ENCODE peak calls at places on chromosomes 1 and 21, in nine cellular contexts. One of them, this sample, is unnamed.

GRCh38 chr1:7703321-7704213 is 67.5 kb upstream of the VAMP3 start:
- DNase-seq in prostate gland: no peak
- DNase-seq in fibroblast of mammary gland: no peak
- DNase-seq in adrenal gland: no peak
- DNase-seq in upper lobe of right lung: peak
- DNase-seq in heart right ventricle: no peak
- DNase-seq in fibroblast of lung: no peak
- DNase-seq in fibroblast of pulmonary artery: no peak
- DNase-seq in epithelial cell of esophagus: no peak
- DNase-seq in this sample: no peak

GRCh38 chr1:72557446-72558049 is 275.2 kb upstream of the NEGR1 start:
- DNase-seq in fibroblast of pulmonary artery: peak
- DNase-seq in epithelial cell of esophagus: peak
- DNase-seq in adrenal gland: no peak
- DNase-seq in prostate gland: no peak
- DNase-seq in fibroblast of lung: peak
- DNase-seq in upper lobe of right lung: no peak
- DNase-seq in fibroblast of mammary gland: peak
- DNase-seq in heart right ventricle: no peak
- DNase-seq in this sample: no peak

GRCh38 chr1:220099826-220100225 is 5.9 kb downstream of the IARS2 start:
- DNase-seq in fibroblast of lung: no peak
- DNase-seq in fibroblast of pulmonary artery: no peak
- DNase-seq in fibroblast of mammary gland: no peak
- DNase-seq in prostate gland: no peak
- DNase-seq in adrenal gland: no peak
- DNase-seq in epithelial cell of esophagus: no peak
- DNase-seq in heart right ventricle: no peak
- DNase-seq in upper lobe of right lung: no peak
- DNase-seq in this sample: no peak

GRCh38 chr1:204278973-204279372 is 65.2 kb upstream of the GOLT1A start:
- DNase-seq in fibroblast of pulmonary artery: no peak
- DNase-seq in adrenal gland: no peak
- DNase-seq in upper lobe of right lung: no peak
- DNase-seq in heart right ventricle: no peak
- DNase-seq in epithelial cell of esophagus: no peak
- DNase-seq in fibroblast of mammary gland: no peak
- DNase-seq in prostate gland: no peak
- DNase-seq in fibroblast of lung: no peak
- DNase-seq in this sample: no peak

GRCh38 chr1:200182701-200183100 is 155.2 kb downstream of the NR5A2 start:
- DNase-seq in prostate gland: no peak
- DNase-seq in epithelial cell of esophagus: peak
- DNase-seq in heart right ventricle: no peak
- DNase-seq in fibroblast of pulmonary artery: no peak
- DNase-seq in upper lobe of right lung: no peak
- DNase-seq in adrenal gland: no peak
- DNase-seq in fibroblast of mammary gland: no peak
- DNase-seq in fibroblast of lung: no peak
- DNase-seq in this sample: no peak

GRCh38 chr1:70836456-70836855 is 211.2 kb downstream of the PTGER3 start:
- DNase-seq in fibroblast of mammary gland: no peak
- DNase-seq in fibroblast of pulmonary artery: no peak
- DNase-seq in upper lobe of right lung: no peak
- DNase-seq in fibroblast of lung: no peak
- DNase-seq in epithelial cell of esophagus: no peak
- DNase-seq in adrenal gland: no peak
- DNase-seq in heart right ventricle: no peak
- DNase-seq in prostate gland: no peak
- DNase-seq in this sample: no peak

GRCh38 chr1:111904478-111905218 is 84.8 kb downstream of the KCND3 start:
- DNase-seq in fibroblast of mammary gland: no peak
- DNase-seq in epithelial cell of esophagus: peak
- DNase-seq in upper lobe of right lung: no peak
- DNase-seq in adrenal gland: no peak
- DNase-seq in fibroblast of pulmonary artery: no peak
- DNase-seq in prostate gland: no peak
- DNase-seq in fibroblast of lung: peak
- DNase-seq in heart right ventricle: peak
- DNase-seq in this sample: no peak

GRCh38 chr1:6111991-6112689 is 66.5 kb downstream of the KCNAB2 start:
- DNase-seq in fibroblast of pulmonary artery: no peak
- DNase-seq in upper lobe of right lung: peak
- DNase-seq in adrenal gland: no peak
- DNase-seq in heart right ventricle: no peak
- DNase-seq in fibroblast of mammary gland: no peak
- DNase-seq in epithelial cell of esophagus: no peak
- DNase-seq in prostate gland: no peak
- DNase-seq in fibroblast of lung: no peak
- DNase-seq in this sample: no peak

GRCh38 chr21:45981154-45981606 is 390 bp upstream of the COL6A1 start:
- DNase-seq in prostate gland: peak
- DNase-seq in fibroblast of pulmonary artery: peak
- DNase-seq in adrenal gland: peak
- DNase-seq in epithelial cell of esophagus: peak
- DNase-seq in upper lobe of right lung: peak
- DNase-seq in fibroblast of lung: peak
- DNase-seq in fibroblast of mammary gland: peak
- DNase-seq in heart right ventricle: peak
- DNase-seq in this sample: peak

GRCh38 chr1:40751802-40752201 is 31.8 kb upstream of the KCNQ4 start:
- DNase-seq in adrenal gland: no peak
- DNase-seq in epithelial cell of esophagus: peak
- DNase-seq in fibroblast of lung: no peak
- DNase-seq in upper lobe of right lung: no peak
- DNase-seq in fibroblast of mammary gland: no peak
- DNase-seq in fibroblast of pulmonary artery: no peak
- DNase-seq in prostate gland: no peak
- DNase-seq in heart right ventricle: no peak
- DNase-seq in this sample: no peak

GRCh38 chr1:246971322-246971721 is 36.5 kb downstream of the ZNF695 start:
- DNase-seq in fibroblast of pulmonary artery: peak
- DNase-seq in prostate gland: peak
- DNase-seq in fibroblast of mammary gland: peak
- DNase-seq in adrenal gland: peak
- DNase-seq in upper lobe of right lung: peak
- DNase-seq in fibroblast of lung: no peak
- DNase-seq in epithelial cell of esophagus: peak
- DNase-seq in heart right ventricle: peak
- DNase-seq in this sample: no peak

GRCh38 chr1:108708726-108709660 is 3.7 kb upstream of the FNDC7 start:
- DNase-seq in prostate gland: no peak
- DNase-seq in heart right ventricle: no peak
- DNase-seq in fibroblast of mammary gland: peak
- DNase-seq in adrenal gland: no peak
- DNase-seq in fibroblast of pulmonary artery: no peak
- DNase-seq in epithelial cell of esophagus: no peak
- DNase-seq in fibroblast of lung: no peak
- DNase-seq in upper lobe of right lung: no peak
- DNase-seq in this sample: no peak
- TF ChIP-seq CTCF in prostate gland: no peak
- TF ChIP-seq CTCF in heart right ventricle: no peak
- TF ChIP-seq CTCF in fibroblast of mammary gland: peak
- TF ChIP-seq CTCF in adrenal gland: peak
- TF ChIP-seq CTCF in fibroblast of pulmonary artery: peak
- TF ChIP-seq CTCF in epithelial cell of esophagus: no peak
- TF ChIP-seq CTCF in fibroblast of lung: no peak
- TF ChIP-seq CTCF in upper lobe of right lung: peak
- TF ChIP-seq CTCF in this sample: peak

GRCh38 chr1:117675907-117676430 is 70.1 kb downstream of the TENT5C start:
- DNase-seq in fibroblast of mammary gland: no peak
- DNase-seq in fibroblast of lung: no peak
- DNase-seq in adrenal gland: no peak
- DNase-seq in epithelial cell of esophagus: no peak
- DNase-seq in fibroblast of pulmonary artery: no peak
- DNase-seq in upper lobe of right lung: no peak
- DNase-seq in prostate gland: no peak
- DNase-seq in heart right ventricle: no peak
- DNase-seq in this sample: no peak

GRCh38 chr1:117673405-117673804 is 67.6 kb downstream of the TENT5C start:
- DNase-seq in fibroblast of lung: peak
- DNase-seq in prostate gland: no peak
- DNase-seq in fibroblast of pulmonary artery: peak
- DNase-seq in upper lobe of right lung: no peak
- DNase-seq in fibroblast of mammary gland: peak
- DNase-seq in heart right ventricle: no peak
- DNase-seq in adrenal gland: no peak
- DNase-seq in epithelial cell of esophagus: peak
- DNase-seq in this sample: no peak

GRCh38 chr1:117672756-117673155 is 66.9 kb downstream of the TENT5C start:
- DNase-seq in fibroblast of lung: no peak
- DNase-seq in adrenal gland: no peak
- DNase-seq in prostate gland: no peak
- DNase-seq in heart right ventricle: peak
- DNase-seq in fibroblast of mammary gland: no peak
- DNase-seq in epithelial cell of esophagus: no peak
- DNase-seq in fibroblast of pulmonary artery: no peak
- DNase-seq in upper lobe of right lung: no peak
- DNase-seq in this sample: no peak

GRCh38 chr1:117676615-117677130 is 70.8 kb downstream of the TENT5C start:
- DNase-seq in fibroblast of pulmonary artery: no peak
- DNase-seq in adrenal gland: no peak
- DNase-seq in heart right ventricle: no peak
- DNase-seq in prostate gland: no peak
- DNase-seq in fibroblast of lung: no peak
- DNase-seq in fibroblast of mammary gland: no peak
- DNase-seq in upper lobe of right lung: no peak
- DNase-seq in epithelial cell of esophagus: no peak
- DNase-seq in this sample: no peak

GRCh38 chr1:117674521-117675400 is 68.9 kb downstream of the TENT5C start:
- DNase-seq in heart right ventricle: no peak
- DNase-seq in prostate gland: no peak
- DNase-seq in fibroblast of lung: peak
- DNase-seq in upper lobe of right lung: no peak
- DNase-seq in adrenal gland: no peak
- DNase-seq in fibroblast of pulmonary artery: peak
- DNase-seq in fibroblast of mammary gland: peak
- DNase-seq in epithelial cell of esophagus: peak
- DNase-seq in this sample: no peak
- TF ChIP-seq CTCF in heart right ventricle: no peak
- TF ChIP-seq CTCF in prostate gland: no peak
- TF ChIP-seq CTCF in fibroblast of lung: no peak
- TF ChIP-seq CTCF in upper lobe of right lung: peak
- TF ChIP-seq CTCF in adrenal gland: no peak
- TF ChIP-seq CTCF in fibroblast of pulmonary artery: peak
- TF ChIP-seq CTCF in fibroblast of mammary gland: peak
- TF ChIP-seq CTCF in epithelial cell of esophagus: peak
- TF ChIP-seq CTCF in this sample: peak

DNA sequence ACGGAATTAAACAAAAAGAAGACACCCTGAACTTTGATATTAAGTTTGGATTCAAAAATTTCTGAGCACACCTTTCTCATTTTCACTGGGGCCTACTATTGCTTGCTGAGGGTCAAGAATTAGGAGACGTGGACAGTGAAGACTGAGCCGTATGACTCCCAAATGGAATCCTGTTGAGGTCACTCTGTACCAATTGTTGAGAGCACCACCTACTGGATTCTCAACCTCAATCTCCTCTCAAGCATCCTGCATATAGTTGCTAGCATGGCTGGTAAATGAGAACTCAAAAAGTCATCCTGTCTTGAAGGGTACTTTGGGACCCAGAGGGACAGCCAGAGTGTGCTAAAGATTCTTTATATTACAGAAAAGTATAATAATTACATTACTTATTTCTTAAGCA is 20.2 kb upstream of the MTR start:
- DNase-seq in fibroblast of lung: peak
- DNase-seq in upper lobe of right lung: no peak
- DNase-seq in heart right ventricle: peak
- DNase-seq in fibroblast of pulmonary artery: peak
- DNase-seq in fibroblast of mammary gland: peak
- DNase-seq in epithelial cell of esophagus: peak
- DNase-seq in adrenal gland: no peak
- DNase-seq in prostate gland: no peak
- DNase-seq in this sample: no peak
- TF ChIP-seq CTCF in fibroblast of lung: peak
- TF ChIP-seq CTCF in upper lobe of right lung: peak
- TF ChIP-seq CTCF in heart right ventricle: peak
- TF ChIP-seq CTCF in fibroblast of pulmonary artery: peak
- TF ChIP-seq CTCF in fibroblast of mammary gland: peak
- TF ChIP-seq CTCF in epithelial cell of esophagus: peak
- TF ChIP-seq CTCF in adrenal gland: peak
- TF ChIP-seq CTCF in prostate gland: no peak
- TF ChIP-seq CTCF in this sample: peak

GRCh38 chr1:4755301-4756183 is 101.1 kb downstream of the AJAP1 start:
- DNase-seq in fibroblast of pulmonary artery: no peak
- DNase-seq in upper lobe of right lung: no peak
- DNase-seq in epithelial cell of esophagus: no peak
- DNase-seq in prostate gland: no peak
- DNase-seq in fibroblast of lung: peak
- DNase-seq in adrenal gland: no peak
- DNase-seq in heart right ventricle: no peak
- DNase-seq in fibroblast of mammary gland: peak
- DNase-seq in this sample: no peak
- TF ChIP-seq CTCF in fibroblast of pulmonary artery: no peak
- TF ChIP-seq CTCF in upper lobe of right lung: no peak
- TF ChIP-seq CTCF in epithelial cell of esophagus: no peak
- TF ChIP-seq CTCF in prostate gland: no peak
- TF ChIP-seq CTCF in fibroblast of lung: no peak
- TF ChIP-seq CTCF in adrenal gland: no peak
- TF ChIP-seq CTCF in heart right ventricle: no peak
- TF ChIP-seq CTCF in fibroblast of mammary gland: no peak
- TF ChIP-seq CTCF in this sample: no peak

DNA sequence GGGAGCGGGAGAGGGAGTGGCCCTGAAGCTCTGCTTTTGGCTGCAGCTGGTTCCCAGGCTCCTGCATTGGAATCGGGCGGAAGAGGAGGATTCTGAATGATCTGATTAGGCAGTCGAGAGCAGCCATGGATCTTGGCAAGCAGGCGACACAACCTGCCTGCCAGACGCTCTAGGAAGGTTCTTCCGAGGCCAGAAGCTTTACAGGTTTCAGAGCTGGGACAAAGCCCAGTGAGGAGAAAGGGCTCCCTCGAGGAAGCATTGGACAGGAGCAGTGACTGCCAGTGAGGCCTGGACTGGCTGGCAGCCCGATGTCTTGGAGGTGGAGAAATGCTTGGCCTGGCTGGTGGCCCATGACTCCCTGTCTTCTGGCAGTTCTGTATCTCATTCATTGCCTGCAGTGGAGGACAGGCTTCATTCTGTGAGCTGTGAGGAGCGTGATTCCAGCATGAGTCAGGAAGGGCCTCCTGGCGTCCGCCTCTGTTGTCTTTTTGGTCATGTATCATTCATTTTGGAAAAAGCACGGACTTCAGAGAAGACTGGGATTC is 132.7 kb upstream of the IPO9 start:
- DNase-seq in prostate gland: peak
- DNase-seq in fibroblast of pulmonary artery: peak
- DNase-seq in fibroblast of mammary gland: peak
- DNase-seq in fibroblast of lung: peak
- DNase-seq in heart right ventricle: peak
- DNase-seq in upper lobe of right lung: no peak
- DNase-seq in epithelial cell of esophagus: peak
- DNase-seq in adrenal gland: peak
- DNase-seq in this sample: no peak
- TF ChIP-seq CTCF in prostate gland: no peak
- TF ChIP-seq CTCF in fibroblast of pulmonary artery: peak
- TF ChIP-seq CTCF in fibroblast of mammary gland: peak
- TF ChIP-seq CTCF in fibroblast of lung: no peak
- TF ChIP-seq CTCF in heart right ventricle: no peak
- TF ChIP-seq CTCF in upper lobe of right lung: no peak
- TF ChIP-seq CTCF in epithelial cell of esophagus: no peak
- TF ChIP-seq CTCF in adrenal gland: no peak
- TF ChIP-seq CTCF in this sample: no peak